ENCODE peak calls at places on chromosomes 6 and 20, in four cellular contexts. One of them, this sample, is unnamed.

GRCh38 chr6:129860901-129861665 is at the start of gene TMEM244:
- DNase-seq in HCT116: no peak
- DNase-seq in K562: no peak
- DNase-seq in GM12878: no peak
- DNase-seq in this sample: no peak

GRCh38 chr6:129488313-129488712 is 221.7 kb downstream of the ARHGAP18 start:
- DNase-seq in GM12878: no peak
- DNase-seq in HCT116: no peak
- DNase-seq in K562: no peak
- DNase-seq in this sample: no peak

GRCh38 chr6:158266131-158266530 is 46.1 kb upstream of the TULP4 start:
- DNase-seq in K562: no peak
- DNase-seq in GM12878: no peak
- DNase-seq in HCT116: no peak
- DNase-seq in this sample: no peak

GRCh38 chr6:15337584-15337981 is 91.7 kb downstream of the JARID2 start:
- DNase-seq in K562: no peak
- DNase-seq in HCT116: no peak
- DNase-seq in GM12878: no peak
- DNase-seq in this sample: no peak

GRCh38 chr6:44856495-44856878 is 469.0 kb downstream of the CDC5L start:
- DNase-seq in K562: no peak
- DNase-seq in GM12878: no peak
- DNase-seq in HCT116: no peak
- DNase-seq in this sample: no peak

GRCh38 chr20:25361287-25361683 is 29.4 kb downstream of the ABHD12 start:
- DNase-seq in GM12878: no peak
- DNase-seq in HCT116: no peak
- DNase-seq in K562: no peak
- DNase-seq in this sample: peak; percentile 33

GRCh38 chr20:21982559-21982958 is 277.1 kb downstream of the PAX1 start:
- DNase-seq in K562: no peak
- DNase-seq in GM12878: no peak
- DNase-seq in HCT116: no peak
- DNase-seq in this sample: no peak

GRCh38 chr20:49285233-49285668 is 7.4 kb upstream of the ZNFX1 start:
- DNase-seq in K562: no peak
- DNase-seq in GM12878: no peak
- DNase-seq in HCT116: no peak
- DNase-seq in this sample: no peak

GRCh38 chr6:21967282-21967681 is 329.6 kb downstream of the PRL start:
- DNase-seq in K562: no peak
- DNase-seq in HCT116: no peak
- DNase-seq in GM12878: no peak
- DNase-seq in this sample: no peak

GRCh38 chr20:7161690-7162089 is 394.2 kb downstream of the BMP2 start:
- DNase-seq in HCT116: no peak
- DNase-seq in GM12878: no peak
- DNase-seq in K562: no peak
- DNase-seq in this sample: peak; percentile 38

GRCh38 chr20:44454301-44454963 is 21.2 kb upstream of the TTPAL start:
- DNase-seq in GM12878: no peak
- DNase-seq in K562: no peak
- DNase-seq in HCT116: no peak
- DNase-seq in this sample: no peak

GRCh38 chr6:29926081-29926794 is 16.1 kb upstream of the HLA-A start:
- DNase-seq in HCT116: no peak
- DNase-seq in GM12878: no peak
- DNase-seq in K562: no peak
- DNase-seq in this sample: no peak

GRCh38 chr6:148251891-148252290 is 90.7 kb upstream of the SASH1 start:
- DNase-seq in HCT116: no peak
- DNase-seq in K562: no peak
- DNase-seq in GM12878: no peak
- DNase-seq in this sample: no peak

GRCh38 chr6:31308050-31308844 is 36.4 kb upstream of the HLA-C start:
- DNase-seq in K562: peak; percentile 80
- DNase-seq in HCT116: no peak
- DNase-seq in GM12878: no peak
- DNase-seq in this sample: no peak

GRCh38 chr6:141988954-141989705 is 143.6 kb upstream of the GJE1 start:
- DNase-seq in K562: peak; percentile 23
- DNase-seq in HCT116: peak; percentile 78
- DNase-seq in GM12878: no peak
- DNase-seq in this sample: peak; percentile 65

GRCh38 chr6:152298055-152298647 is 339.0 kb downstream of the SYNE1 start:
- DNase-seq in GM12878: no peak
- DNase-seq in HCT116: no peak
- DNase-seq in K562: no peak
- DNase-seq in this sample: no peak

GRCh38 chr6:140366991-140367390 is 992.5 kb upstream of the CITED2 start:
- DNase-seq in HCT116: no peak
- DNase-seq in K562: no peak
- DNase-seq in GM12878: no peak
- DNase-seq in this sample: no peak

GRCh38 chr6:20773822-20774221 is 239.6 kb downstream of the CDKAL1 start:
- DNase-seq in GM12878: no peak
- DNase-seq in HCT116: no peak
- DNase-seq in K562: no peak
- DNase-seq in this sample: no peak

GRCh38 chr6:3957321-3957720 is 108.1 kb downstream of the FAM50B start:
- DNase-seq in GM12878: no peak
- DNase-seq in K562: no peak
- DNase-seq in HCT116: no peak
- DNase-seq in this sample: no peak

GRCh38 chr6:14224359-14225103 is 107.0 kb downstream of the CD83 start:
- DNase-seq in HCT116: no peak
- DNase-seq in K562: no peak
- DNase-seq in GM12878: peak; percentile 8
- DNase-seq in this sample: no peak
- TF ChIP-seq ZBTB33 in HCT116: no peak
- TF ChIP-seq ZBTB33 in K562: no peak
- TF ChIP-seq ZBTB33 in GM12878: no peak
- TF ChIP-seq ZBTB33 in this sample: no peak

GRCh38 chr6:107314644-107315043 is 144.7 kb downstream of the PDSS2 start:
- DNase-seq in HCT116: no peak
- DNase-seq in K562: no peak
- DNase-seq in GM12878: no peak
- DNase-seq in this sample: peak; percentile 87
- TF ChIP-seq ZBTB33 in HCT116: no peak
- TF ChIP-seq ZBTB33 in K562: no peak
- TF ChIP-seq ZBTB33 in GM12878: no peak
- TF ChIP-seq ZBTB33 in this sample: no peak

GRCh38 chr6:97085772-97086171 is 161.2 kb downstream of the KLHL32 start:
- DNase-seq in HCT116: no peak
- DNase-seq in GM12878: no peak
- DNase-seq in K562: no peak
- DNase-seq in this sample: no peak
- TF ChIP-seq ZBTB33 in HCT116: no peak
- TF ChIP-seq ZBTB33 in GM12878: no peak
- TF ChIP-seq ZBTB33 in K562: no peak
- TF ChIP-seq ZBTB33 in this sample: no peak

GRCh38 chr6:156697224-156697623 is 80.0 kb upstream of the ARID1B start:
- DNase-seq in GM12878: peak; percentile 70
- DNase-seq in HCT116: no peak
- DNase-seq in K562: no peak
- DNase-seq in this sample: no peak

GRCh38 chr6:156700440-156701057 is 76.6 kb upstream of the ARID1B start:
- DNase-seq in GM12878: no peak
- DNase-seq in K562: no peak
- DNase-seq in HCT116: no peak
- DNase-seq in this sample: no peak

GRCh38 chr6:156695747-156696146 is 81.4 kb upstream of the ARID1B start:
- DNase-seq in HCT116: no peak
- DNase-seq in K562: no peak
- DNase-seq in GM12878: no peak
- DNase-seq in this sample: no peak

GRCh38 chr6:156699017-156699421 is 78.2 kb upstream of the ARID1B start:
- DNase-seq in HCT116: no peak
- DNase-seq in GM12878: peak; percentile 85
- DNase-seq in K562: no peak
- DNase-seq in this sample: no peak

DNA sequence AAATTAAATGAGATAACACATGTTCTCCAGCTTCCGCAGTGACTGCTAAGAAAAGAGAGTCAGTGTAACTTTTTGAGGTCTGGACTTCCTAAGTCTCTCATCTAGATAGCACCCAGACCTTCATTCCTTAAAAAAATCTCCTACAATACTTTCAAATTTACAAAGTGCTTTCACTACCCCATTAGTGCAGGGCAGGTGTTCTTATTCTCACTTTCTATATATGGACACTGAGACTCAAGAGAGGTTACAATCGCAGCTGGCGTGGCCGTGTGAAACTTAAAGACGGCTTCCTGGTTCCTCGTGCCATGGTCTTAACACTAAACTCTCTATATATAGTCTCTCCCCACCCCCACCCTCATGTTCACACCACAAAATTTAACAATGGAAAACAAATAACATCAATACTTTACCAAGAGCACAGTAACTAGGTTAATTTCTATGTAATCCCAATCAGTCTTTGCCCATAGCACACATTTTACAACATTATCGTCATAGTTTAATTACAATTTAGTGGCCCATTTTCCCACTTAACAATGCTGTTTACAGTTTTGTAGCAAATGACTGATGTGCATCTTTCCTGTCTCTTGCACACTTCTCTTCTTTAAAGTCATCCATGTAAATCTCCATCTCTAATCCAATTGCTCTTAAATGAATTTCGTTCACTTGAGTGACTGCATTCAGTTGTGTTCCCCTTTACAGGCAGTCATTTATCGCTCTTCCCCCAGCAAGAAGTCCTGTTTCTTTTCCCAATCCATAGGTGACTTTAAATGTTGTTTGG is 78.8 kb upstream of the ARID1B start:
- DNase-seq in K562: no peak
- DNase-seq in HCT116: no peak
- DNase-seq in GM12878: peak; percentile 97
- DNase-seq in this sample: no peak
- TF ChIP-seq ZBTB33 in K562: no peak
- TF ChIP-seq ZBTB33 in HCT116: no peak
- TF ChIP-seq ZBTB33 in GM12878: peak; percentile 9
- TF ChIP-seq ZBTB33 in this sample: no peak

GRCh38 chr6:111559193-111560097 is 46.2 kb downstream of the TRAF3IP2 start:
- DNase-seq in GM12878: no peak
- DNase-seq in HCT116: no peak
- DNase-seq in K562: no peak
- DNase-seq in this sample: peak; percentile 34
- TF ChIP-seq ZBTB33 in GM12878: no peak
- TF ChIP-seq ZBTB33 in HCT116: no peak
- TF ChIP-seq ZBTB33 in K562: no peak
- TF ChIP-seq ZBTB33 in this sample: no peak

GRCh38 chr6:12233693-12234551 is 56.2 kb upstream of the EDN1 start:
- DNase-seq in HCT116: peak; percentile 63
- DNase-seq in K562: peak; percentile 18
- DNase-seq in GM12878: peak; percentile 66
- DNase-seq in this sample: peak; percentile 67
- TF ChIP-seq ZBTB33 in HCT116: no peak
- TF ChIP-seq ZBTB33 in K562: no peak
- TF ChIP-seq ZBTB33 in GM12878: no peak
- TF ChIP-seq ZBTB33 in this sample: no peak

DNA sequence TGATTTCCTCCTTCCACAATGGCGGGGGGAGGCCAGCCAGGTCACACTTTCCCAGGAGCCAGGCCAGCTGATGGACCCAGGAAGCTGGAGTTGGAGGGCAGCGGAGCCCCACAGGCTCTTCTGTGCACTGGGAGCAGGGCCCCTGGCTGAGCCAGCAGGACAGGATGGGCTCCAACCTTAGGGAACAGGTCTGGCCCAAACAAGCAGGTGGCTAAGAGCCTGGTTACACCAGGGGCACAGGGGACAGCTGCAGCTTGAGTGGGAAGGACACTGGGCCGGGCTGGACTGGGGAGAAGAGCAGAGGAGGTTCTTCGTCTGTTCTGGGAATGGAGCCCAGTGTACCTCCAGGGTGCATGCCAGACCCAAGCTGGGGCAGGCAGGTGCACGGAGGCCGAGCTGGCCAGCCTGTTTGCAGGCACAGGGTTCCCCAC is 102.3 kb downstream of the DLL1 start:
- DNase-seq in HCT116: no peak
- DNase-seq in GM12878: no peak
- DNase-seq in K562: no peak
- DNase-seq in this sample: no peak
- TF ChIP-seq ZBTB33 in HCT116: no peak
- TF ChIP-seq ZBTB33 in GM12878: no peak
- TF ChIP-seq ZBTB33 in K562: no peak
- TF ChIP-seq ZBTB33 in this sample: no peak

GRCh38 chr6:27287751-27288135 is 24.3 kb downstream of the POM121L2 start:
- DNase-seq in HCT116: no peak
- DNase-seq in GM12878: no peak
- DNase-seq in K562: no peak
- DNase-seq in this sample: no peak

GRCh38 chr6:27288136-27289044 is 23.7 kb downstream of the POM121L2 start:
- DNase-seq in GM12878: no peak
- DNase-seq in K562: no peak
- DNase-seq in HCT116: no peak
- DNase-seq in this sample: no peak

GRCh38 chr6:27290065-27290849 is 21.8 kb downstream of the POM121L2 start:
- DNase-seq in HCT116: no peak
- DNase-seq in GM12878: peak; percentile 40
- DNase-seq in K562: peak; percentile 73
- DNase-seq in this sample: peak; percentile 34

GRCh38 chr6:27281569-27281968 is 30.5 kb downstream of the POM121L2 start:
- DNase-seq in HCT116: no peak
- DNase-seq in K562: no peak
- DNase-seq in GM12878: no peak
- DNase-seq in this sample: no peak

GRCh38 chr6:27286141-27286540 is 25.9 kb downstream of the POM121L2 start:
- DNase-seq in HCT116: no peak
- DNase-seq in GM12878: no peak
- DNase-seq in K562: no peak
- DNase-seq in this sample: peak; percentile 9
- TF ChIP-seq ZBTB33 in HCT116: no peak
- TF ChIP-seq ZBTB33 in GM12878: no peak
- TF ChIP-seq ZBTB33 in K562: no peak
- TF ChIP-seq ZBTB33 in this sample: no peak